ENCODE peak calls at places on chromosomes 1 and 21, in ten cellular contexts. F, D, G, U, R, X, N, Z, I and L are unnamed samples. For H3K36me3, the result is how much of the 10 kb centered on the place peaks cover.

GRCh38 chr1:223245411-223245810 is 102.4 kb upstream of the TLR5 start:
- DNase-seq in X (no peak), Z (no peak), F (no peak), G (no peak), R (no peak), I (no peak), D (no peak), N (no peak), U (no peak), L (no peak)

GRCh38 chr1:71640131-71640530 is 559.3 kb upstream of the ZRANB2 start:
- DNase-seq in R (no peak), I (no peak), X (no peak), Z (no peak), F (no peak), U (no peak), G (no peak), N (no peak), D (no peak), L (peak)

GRCh38 chr1:170530972-170531757 is 801 bp upstream of the GORAB start:
- DNase-seq in X (peak), I (peak), F (no peak), R (no peak), N (no peak), U (no peak), Z (peak), G (no peak), D (peak), L (peak)

GRCh38 chr21:45010860-45011259 is 63.5 kb upstream of the ADARB1 start:
- DNase-seq in D (peak), F (no peak), N (no peak), I (peak), U (no peak), Z (no peak), X (no peak), G (no peak), R (no peak), L (no peak)

GRCh38 chr1:190478193-190479007 is 736 bp upstream of the BRINP3 start:
- DNase-seq in X (no peak), G (peak), R (peak), D (no peak), I (no peak), F (no peak), Z (no peak), U (peak), N (peak), L (peak)

GRCh38 chr1:36253463-36253862 is 29.2 kb downstream of the THRAP3 start:
- DNase-seq in U (peak), F (no peak), N (no peak), G (peak), I (no peak), R (no peak), D (no peak), X (no peak), Z (no peak), L (peak)

GRCh38 chr1:203492486-203493130 is 1.3 kb upstream of the OPTC start:
- DNase-seq in X (no peak), U (no peak), Z (no peak), D (no peak), G (no peak), N (no peak), I (no peak), R (no peak), F (no peak), L (no peak)

GRCh38 chr21:10641107-10641506 is 119.7 kb downstream of the TPTE start:
- DNase-seq in N (no peak), G (no peak), R (no peak), Z (no peak), F (no peak), U (no peak), I (no peak), X (no peak), D (no peak), L (no peak)

GRCh38 chr1:153525088-153525713 is 10.6 kb downstream of the S100A6 start:
- DNase-seq in G (no peak), I (peak), X (no peak), U (no peak), Z (peak), N (no peak), R (peak), D (peak), F (no peak), L (no peak)

GRCh38 chr1:240149488-240150094 is 57.9 kb downstream of the FMN2 start:
- DNase-seq in R (peak), N (peak), F (peak), I (no peak), X (no peak), Z (no peak), G (peak), U (peak), D (no peak), L (peak)

GRCh38 chr21:42386034-42386591 is 9.7 kb downstream of the TMPRSS3 start:
- DNase-seq in X (no peak), I (no peak), U (no peak), N (no peak), D (no peak), F (no peak), Z (no peak), G (no peak), R (no peak), L (no peak)

GRCh38 chr1:111221276-111221632 is 6.3 kb upstream of the CHI3L2 start:
- DNase-seq in I (no peak), X (no peak), N (no peak), R (no peak), F (no peak), U (no peak), G (no peak), Z (no peak), D (no peak), L (no peak)

GRCh38 chr1:17295292-17295691 is 12.7 kb upstream of the PADI4 start:
- DNase-seq in X (no peak), Z (no peak), D (no peak), N (no peak), U (no peak), G (no peak), R (no peak), F (no peak), I (no peak), L (no peak)

GRCh38 chr1:47672622-47673021 is 234.8 kb downstream of the FOXD2 start:
- DNase-seq in N (no peak), F (no peak), U (no peak), R (no peak), D (no peak), Z (no peak), X (no peak), G (no peak), I (no peak), L (no peak)

GRCh38 chr1:36111151-36111550 is 13.9 kb downstream of the COL8A2 start:
- DNase-seq in X (no peak), I (no peak), U (no peak), G (no peak), N (no peak), F (no peak), D (no peak), R (no peak), Z (no peak), L (no peak)

GRCh38 chr1:235298772-235299513 is 29.0 kb downstream of the ARID4B start:
- DNase-seq in I (no peak), N (no peak), F (no peak), G (no peak), Z (no peak), X (no peak), R (no peak), U (no peak), D (no peak), L (no peak)

GRCh38 chr1:1437033-1437903 is 1.8 kb downstream of the VWA1 start:
- DNase-seq in N (peak), Z (no peak), U (no peak), F (no peak), X (peak), R (no peak), D (peak), I (no peak), G (no peak), L (no peak)

GRCh38 chr1:210446479-210446878 is 117.8 kb downstream of the HHAT start:
- DNase-seq in G (peak), X (peak), R (no peak), I (no peak), Z (no peak), F (no peak), D (no peak), N (no peak), U (peak), L (no peak)

GRCh38 chr21:46004168-46004861 is 22.7 kb downstream of the COL6A1 start:
- DNase-seq in G (no peak), N (peak), F (no peak), D (peak), U (no peak), Z (peak), X (no peak), I (no peak), R (no peak), L (no peak)

GRCh38 chr1:1874901-1875300 is 16.0 kb downstream of the GNB1 start:
- DNase-seq in N (no peak), R (no peak), F (no peak), Z (peak), U (no peak), D (no peak), I (no peak), G (no peak), X (no peak), L (no peak)

GRCh38 chr1:8015809-8016165 is 10.3 kb downstream of the ERRFI1 start:
- DNase-seq in I (no peak), F (no peak), Z (no peak), G (no peak), U (no peak), R (no peak), X (no peak), D (peak), N (no peak), L (peak)

GRCh38 chr1:187920976-187921375 is 1092.2 kb downstream of the PLA2G4A start:
- DNase-seq in G (no peak), I (no peak), N (no peak), Z (no peak), D (no peak), U (no peak), F (no peak), X (no peak), R (no peak), L (no peak)

GRCh38 chr1:201880928-201881571 is 7.6 kb upstream of the SHISA4 start:
- DNase-seq in F (no peak), U (no peak), I (no peak), D (no peak), G (no peak), X (no peak), N (peak), Z (no peak), R (no peak), L (no peak)

GRCh38 chr21:16587671-16588379 is 858.0 kb downstream of the USP25 start:
- DNase-seq in G (peak), R (peak), X (no peak), U (peak), D (peak), F (no peak), I (no peak), N (peak), Z (no peak), L (no peak)

GRCh38 chr1:1080122-1080753 is 6.1 kb upstream of the RNF223 start:
- DNase-seq in F (no peak), R (peak), X (no peak), G (peak), D (peak), U (no peak), I (peak), Z (peak), N (peak), L (peak)

GRCh38 chr1:183652547-183653467 is at the start of gene APOBEC4:
- DNase-seq in R (peak), G (peak), X (peak), U (no peak), N (no peak), Z (no peak), D (no peak), I (no peak), F (no peak), L (peak)

GRCh38 chr1:184860985-184861754 is 106.5 kb upstream of the EDEM3 start:
- DNase-seq in Z (no peak), U (no peak), R (no peak), G (no peak), N (no peak), D (no peak), X (no peak), I (no peak), F (no peak), L (peak)

GRCh38 chr1:42136466-42136865 is 16.7 kb upstream of the GUCA2B start:
- DNase-seq in N (no peak), U (no peak), I (no peak), X (no peak), R (no peak), D (no peak), G (no peak), Z (no peak), F (no peak), L (no peak)

GRCh38 chr1:100791586-100791985 is 72.0 kb downstream of the VCAM1 start:
- DNase-seq in Z (no peak), I (no peak), G (no peak), R (peak), X (no peak), N (no peak), D (no peak), U (peak), F (no peak), L (peak)

GRCh38 chr1:162397943-162398560 is 13.9 kb downstream of the SH2D1B start:
- DNase-seq in I (no peak), G (no peak), X (no peak), Z (no peak), U (no peak), F (no peak), R (no peak), N (no peak), D (no peak), L (no peak)

GRCh38 chr1:71717186-71717585 is 565.2 kb downstream of the NEGR1 start:
- DNase-seq in R (no peak), X (no peak), Z (no peak), D (no peak), F (no peak), U (no peak), G (no peak), I (no peak), N (no peak), L (no peak)

GRCh38 chr1:15919316-15919715 is 56.6 kb downstream of the ZBTB17 start:
- DNase-seq in U (peak), I (no peak), F (no peak), R (peak), D (no peak), Z (no peak), X (peak), G (no peak), N (no peak), L (no peak)

GRCh38 chr1:207964195-207964966 is 53.5 kb upstream of the CD34 start:
- DNase-seq in R (peak), Z (no peak), F (no peak), U (peak), X (no peak), G (no peak), D (no peak), N (no peak), I (no peak), L (peak)

GRCh38 chr1:228023294-228023639 is 16.5 kb downstream of the WNT3A start:
- DNase-seq in Z (no peak), I (no peak), R (no peak), U (no peak), D (no peak), F (no peak), X (no peak), G (no peak), N (no peak), L (no peak)

GRCh38 chr1:65469889-65470340 is 49.4 kb downstream of the LEPR start:
- DNase-seq in F (no peak), G (no peak), R (no peak), I (no peak), N (no peak), Z (no peak), U (peak), X (no peak), D (no peak), L (peak)

DNA sequence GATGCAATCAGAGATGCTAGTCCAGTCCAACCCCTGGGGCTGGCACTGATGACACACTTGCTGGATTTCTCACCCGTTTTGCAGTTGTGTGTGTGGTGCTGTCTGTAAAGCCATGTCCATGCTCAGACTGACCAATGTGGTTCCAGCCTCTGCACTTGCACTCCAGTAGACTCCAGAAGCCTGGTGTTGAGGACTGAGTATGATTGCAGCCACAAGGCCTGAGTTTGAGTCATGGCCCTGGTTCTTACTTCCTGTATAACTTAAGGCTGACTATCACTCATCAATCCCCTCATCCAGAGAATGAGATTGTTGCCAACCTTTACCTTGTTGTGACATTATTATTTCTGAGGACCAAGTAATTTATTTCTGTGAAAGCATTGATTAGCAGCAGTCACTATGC is 34.8 kb upstream of the IKBKE start:
- DNase-seq in Z (no peak), G (no peak), F (no peak), X (no peak), N (no peak), U (no peak), D (no peak), R (peak), I (no peak), L (no peak)
- H3K36me3 ChIP-seq in Z (under half), G (under half), F (under half), X (under half), N (under half), U (under half), D (under half), R (under half), I (under half), L (under half)

GRCh38 chr1:230095938-230096337 is 28.9 kb downstream of the GALNT2 start:
- DNase-seq in X (no peak), I (no peak), N (peak), U (no peak), G (no peak), D (no peak), R (no peak), Z (no peak), F (no peak), L (no peak)
- H3K36me3 ChIP-seq in X (under half), I (under half), N (under half), U (under half), G (under half), D (under half), R (under half), Z (under half), F (under half), L (under half)

GRCh38 chr1:248848596-248848995 is 10.3 kb downstream of the ZNF692 start:
- DNase-seq in D (no peak), U (no peak), I (peak), F (no peak), N (no peak), X (no peak), G (no peak), Z (no peak), R (no peak), L (no peak)
- H3K36me3 ChIP-seq in D (under half), U (under half), I (under half), F (half or more), N (under half), X (half or more), G (under half), Z (under half), R (under half), L (under half)

DNA sequence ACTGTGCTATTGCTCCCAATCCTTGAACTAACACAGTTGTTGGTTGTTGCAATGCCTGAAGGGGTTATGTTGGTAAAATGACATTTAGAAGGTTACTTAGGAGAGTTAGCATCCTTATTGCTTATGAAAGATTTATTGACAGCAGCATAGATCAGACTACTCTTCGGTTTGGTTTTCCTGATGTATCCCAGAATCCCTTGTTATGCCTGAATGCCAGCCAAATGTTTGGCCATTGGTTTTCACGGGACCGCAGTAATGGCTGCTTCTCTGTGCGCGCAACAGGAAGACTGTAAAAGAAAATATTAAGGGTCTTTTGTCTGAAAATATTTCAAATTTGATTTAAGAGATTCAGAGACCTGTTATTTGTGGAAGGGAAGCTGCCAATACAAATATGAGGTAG is 8.2 kb downstream of the NFIA start:
- DNase-seq in F (no peak), X (no peak), R (no peak), U (no peak), G (no peak), Z (no peak), N (no peak), I (no peak), D (no peak), L (no peak)
- H3K36me3 ChIP-seq in F (under half), X (under half), R (under half), U (under half), G (under half), Z (under half), N (under half), I (under half), D (under half), L (under half)

DNA sequence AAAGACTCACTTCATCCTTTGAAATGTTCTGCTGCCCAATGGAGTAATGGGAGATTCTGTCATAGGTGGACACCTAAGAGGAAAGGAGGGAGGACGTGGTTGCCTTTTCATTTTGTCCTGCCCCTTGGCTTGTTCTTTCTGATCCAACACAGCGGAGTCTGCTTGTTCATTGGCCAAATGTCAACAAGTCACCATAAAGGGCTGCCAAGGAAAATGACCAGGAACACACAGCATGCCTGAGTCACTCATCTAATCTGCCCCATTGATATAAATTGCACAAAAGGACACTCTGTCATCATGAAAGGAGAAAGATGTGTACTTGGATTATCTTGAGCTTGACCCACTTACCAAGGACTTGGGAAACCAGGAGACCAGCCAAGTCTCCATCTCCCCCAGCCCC is 422.9 kb downstream of the SETD4 start:
- DNase-seq in D (no peak), F (no peak), U (peak), R (peak), N (no peak), X (no peak), I (peak), Z (no peak), G (no peak), L (peak)
- H3K36me3 ChIP-seq in D (under half), F (under half), U (under half), R (under half), N (under half), X (under half), I (under half), Z (under half), G (under half), L (under half)

GRCh38 chr1:182263706-182264105 is 127.9 kb downstream of the GLUL start:
- DNase-seq in F (no peak), Z (no peak), D (no peak), R (peak), U (no peak), I (no peak), X (no peak), N (no peak), G (no peak), L (no peak)

GRCh38 chr1:182270731-182271130 is 120.9 kb downstream of the GLUL start:
- DNase-seq in G (no peak), U (no peak), D (no peak), Z (no peak), F (no peak), I (no peak), X (no peak), R (no peak), N (no peak), L (no peak)

GRCh38 chr1:182264187-182264586 is 127.4 kb downstream of the GLUL start:
- DNase-seq in R (no peak), F (no peak), N (no peak), G (no peak), Z (no peak), I (no peak), U (no peak), D (no peak), X (no peak), L (no peak)

GRCh38 chr1:182268659-182269058 is 122.9 kb downstream of the GLUL start:
- DNase-seq in I (no peak), G (no peak), U (no peak), D (no peak), F (no peak), R (no peak), X (no peak), N (no peak), Z (no peak), L (no peak)

DNA sequence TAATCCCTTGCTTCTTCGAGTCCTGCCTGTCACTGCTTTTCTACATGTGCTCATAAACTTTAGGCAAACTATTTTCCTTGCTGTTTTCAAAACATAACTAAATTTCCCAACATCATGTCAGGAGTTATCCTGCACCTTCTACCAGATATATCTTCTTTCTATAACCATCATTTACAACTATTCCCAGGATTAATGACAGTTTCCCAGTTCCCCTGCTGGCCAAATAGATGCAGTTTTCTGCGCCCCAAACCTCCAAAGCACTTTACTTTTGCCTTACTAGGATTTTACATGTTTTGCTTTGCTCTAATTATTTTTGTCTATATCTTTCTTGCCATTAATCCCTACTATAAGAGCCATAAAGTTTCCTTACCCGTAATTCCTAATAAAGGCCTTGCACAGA is 122.5 kb downstream of the GLUL start:
- DNase-seq in N (no peak), I (no peak), F (no peak), U (no peak), D (no peak), R (no peak), Z (no peak), G (no peak), X (no peak), L (no peak)
- H3K36me3 ChIP-seq in N (under half), I (under half), F (under half), U (under half), D (under half), R (under half), Z (under half), G (under half), X (under half), L (under half)